ENCODE peak calls at places on chromosomes 2 and 18, in ten cellular contexts. P, S, E, Y, G, L, D, F, W and N are unnamed samples.

GRCh38 chr2:48496867-48497266 is 33.1 kb upstream of the STON1 start:
- DNase-seq in E (no peak), Y (peak; percentile 56), F (no peak), G (no peak), P (peak; percentile 78), D (no peak), L (no peak), W (no peak), S (no peak), N (peak; percentile 85)

GRCh38 chr18:55587341-55588000 is 521 bp downstream of the TCF4 start:
- DNase-seq in S (no peak), W (peak; percentile 12), L (peak; percentile 54), Y (no peak), D (peak; percentile 23), P (no peak), F (peak; percentile 30), E (no peak), G (peak; percentile 71), N (peak; percentile 63)

GRCh38 chr2:6554403-6554802 is 311.3 kb downstream of the CMPK2 start:
- DNase-seq in G (no peak), F (no peak), S (no peak), W (no peak), E (no peak), L (no peak), Y (no peak), P (no peak), D (no peak), N (no peak)

GRCh38 chr2:17194083-17194482 is 324.2 kb downstream of the RAD51AP2 start:
- DNase-seq in F (no peak), D (no peak), Y (no peak), L (no peak), S (no peak), E (no peak), W (no peak), G (no peak), P (no peak), N (no peak)

GRCh38 chr2:142188562-142188961 is 57.7 kb upstream of the LRP1B start:
- DNase-seq in F (no peak), G (no peak), Y (no peak), S (no peak), W (no peak), D (no peak), E (no peak), P (no peak), L (no peak), N (no peak)

GRCh38 chr18:51653507-51654213 is 456.2 kb upstream of the MEX3C start:
- DNase-seq in E (no peak), F (no peak), D (no peak), S (no peak), W (no peak), Y (no peak), P (no peak), L (no peak), G (no peak), N (no peak)

GRCh38 chr2:197249771-197250397 is 60.7 kb downstream of the ANKRD44 start:
- DNase-seq in F (no peak), G (no peak), E (no peak), Y (no peak), S (no peak), P (no peak), W (no peak), L (no peak), D (no peak), N (no peak)

GRCh38 chr2:224412064-224412921 is 10.4 kb upstream of the FAM124B start:
- DNase-seq in W (no peak), P (peak; percentile 75), E (no peak), Y (peak; percentile 43), S (no peak), F (no peak), L (no peak), D (no peak), G (no peak), N (peak; percentile 67)

GRCh38 chr2:34475141-34475540 is 876.0 kb upstream of the FAM98A start:
- DNase-seq in P (no peak), D (no peak), G (no peak), W (no peak), L (no peak), E (no peak), F (no peak), Y (no peak), S (no peak), N (no peak)